ENCODE peak calls at places on chromosomes 3 and 15, in six cellular contexts. One of them, this sample, is unnamed. For H3K27me3 and H3K9me3, the result is how much of the 10 kb centered on the place peaks cover.

GRCh38 chr15:70095387-70096214 is 2.1 kb downstream of the TLE3 start:
- DNase-seq in upper lobe of right lung: peak
- DNase-seq in neural progenitor cell: peak
- DNase-seq in cardiac muscle cell: peak
- DNase-seq in heart left ventricle: peak
- DNase-seq in esophagus squamous epithelium: no peak
- DNase-seq in this sample: no peak

GRCh38 chr3:87128006-87128405 is 99.1 kb upstream of the CHMP2B start:
- DNase-seq in neural progenitor cell: no peak
- DNase-seq in esophagus squamous epithelium: no peak
- DNase-seq in cardiac muscle cell: no peak
- DNase-seq in heart left ventricle: no peak
- DNase-seq in upper lobe of right lung: no peak
- DNase-seq in this sample: no peak

GRCh38 chr3:120730576-120731542 is 11.5 kb downstream of the RABL3 start:
- DNase-seq in esophagus squamous epithelium: no peak
- DNase-seq in upper lobe of right lung: no peak
- DNase-seq in cardiac muscle cell: no peak
- DNase-seq in heart left ventricle: no peak
- DNase-seq in neural progenitor cell: no peak
- DNase-seq in this sample: no peak

GRCh38 chr3:175746308-175746707 is 887.2 kb downstream of the NAALADL2 start:
- DNase-seq in cardiac muscle cell: no peak
- DNase-seq in heart left ventricle: no peak
- DNase-seq in esophagus squamous epithelium: no peak
- DNase-seq in upper lobe of right lung: no peak
- DNase-seq in neural progenitor cell: no peak
- DNase-seq in this sample: no peak

GRCh38 chr3:55468251-55468650 is 18.9 kb downstream of the WNT5A start:
- DNase-seq in esophagus squamous epithelium: no peak
- DNase-seq in neural progenitor cell: no peak
- DNase-seq in heart left ventricle: no peak
- DNase-seq in upper lobe of right lung: no peak
- DNase-seq in cardiac muscle cell: no peak
- DNase-seq in this sample: no peak

GRCh38 chr3:197599089-197599765 is 43.5 kb upstream of the BDH1 start:
- DNase-seq in upper lobe of right lung: peak
- DNase-seq in esophagus squamous epithelium: no peak
- DNase-seq in heart left ventricle: peak
- DNase-seq in neural progenitor cell: peak
- DNase-seq in cardiac muscle cell: peak
- DNase-seq in this sample: no peak

GRCh38 chr15:70146771-70147170 is 49.1 kb upstream of the TLE3 start:
- DNase-seq in upper lobe of right lung: no peak
- DNase-seq in neural progenitor cell: no peak
- DNase-seq in cardiac muscle cell: no peak
- DNase-seq in heart left ventricle: no peak
- DNase-seq in esophagus squamous epithelium: no peak
- DNase-seq in this sample: no peak

GRCh38 chr3:18302517-18302916 is 122.6 kb downstream of the SATB1 start:
- DNase-seq in upper lobe of right lung: no peak
- DNase-seq in esophagus squamous epithelium: no peak
- DNase-seq in neural progenitor cell: no peak
- DNase-seq in heart left ventricle: no peak
- DNase-seq in cardiac muscle cell: no peak
- DNase-seq in this sample: no peak

GRCh38 chr3:179452166-179452544 is 885 bp upstream of the GNB4 start:
- DNase-seq in esophagus squamous epithelium: no peak
- DNase-seq in cardiac muscle cell: peak
- DNase-seq in heart left ventricle: no peak
- DNase-seq in neural progenitor cell: no peak
- DNase-seq in upper lobe of right lung: no peak
- DNase-seq in this sample: no peak

GRCh38 chr3:144272715-144273114 is 301.1 kb downstream of the DIPK2A start:
- DNase-seq in heart left ventricle: no peak
- DNase-seq in esophagus squamous epithelium: no peak
- DNase-seq in cardiac muscle cell: no peak
- DNase-seq in neural progenitor cell: no peak
- DNase-seq in upper lobe of right lung: no peak
- DNase-seq in this sample: no peak

GRCh38 chr15:29682781-29683180 is 139.5 kb downstream of the TJP1 start:
- DNase-seq in neural progenitor cell: no peak
- DNase-seq in heart left ventricle: no peak
- DNase-seq in cardiac muscle cell: no peak
- DNase-seq in esophagus squamous epithelium: no peak
- DNase-seq in upper lobe of right lung: no peak
- DNase-seq in this sample: no peak

GRCh38 chr3:54515439-54516213 is 393.3 kb downstream of the CACNA2D3 start:
- DNase-seq in neural progenitor cell: no peak
- DNase-seq in esophagus squamous epithelium: no peak
- DNase-seq in upper lobe of right lung: no peak
- DNase-seq in heart left ventricle: no peak
- DNase-seq in cardiac muscle cell: no peak
- DNase-seq in this sample: no peak

GRCh38 chr15:63043391-63044076 is 987 bp downstream of the TPM1 start:
- DNase-seq in neural progenitor cell: peak
- DNase-seq in heart left ventricle: peak
- DNase-seq in cardiac muscle cell: no peak
- DNase-seq in upper lobe of right lung: peak
- DNase-seq in esophagus squamous epithelium: no peak
- DNase-seq in this sample: no peak

GRCh38 chr3:105730973-105731372 is 137.8 kb downstream of the CBLB start:
- DNase-seq in heart left ventricle: no peak
- DNase-seq in cardiac muscle cell: no peak
- DNase-seq in upper lobe of right lung: no peak
- DNase-seq in esophagus squamous epithelium: no peak
- DNase-seq in neural progenitor cell: no peak
- DNase-seq in this sample: no peak

GRCh38 chr3:152352559-152352958 is 83.8 kb downstream of the MBNL1 start:
- DNase-seq in neural progenitor cell: peak
- DNase-seq in heart left ventricle: no peak
- DNase-seq in esophagus squamous epithelium: no peak
- DNase-seq in upper lobe of right lung: no peak
- DNase-seq in cardiac muscle cell: no peak
- DNase-seq in this sample: no peak

GRCh38 chr3:94647131-94647530 is 584.3 kb downstream of the NSUN3 start:
- DNase-seq in heart left ventricle: no peak
- DNase-seq in neural progenitor cell: no peak
- DNase-seq in cardiac muscle cell: no peak
- DNase-seq in esophagus squamous epithelium: no peak
- DNase-seq in upper lobe of right lung: no peak
- DNase-seq in this sample: no peak

GRCh38 chr3:64732570-64732969 is 44.8 kb upstream of the ADAMTS9 start:
- DNase-seq in heart left ventricle: no peak
- DNase-seq in esophagus squamous epithelium: no peak
- DNase-seq in upper lobe of right lung: no peak
- DNase-seq in cardiac muscle cell: no peak
- DNase-seq in neural progenitor cell: no peak
- DNase-seq in this sample: no peak

GRCh38 chr3:150367771-150368170 is 40.3 kb upstream of the TSC22D2 start:
- DNase-seq in heart left ventricle: no peak
- DNase-seq in neural progenitor cell: no peak
- DNase-seq in cardiac muscle cell: no peak
- DNase-seq in upper lobe of right lung: no peak
- DNase-seq in esophagus squamous epithelium: no peak
- DNase-seq in this sample: no peak

GRCh38 chr3:13669457-13669856 is 120.5 kb downstream of the FBLN2 start:
- DNase-seq in heart left ventricle: no peak
- DNase-seq in neural progenitor cell: no peak
- DNase-seq in esophagus squamous epithelium: no peak
- DNase-seq in upper lobe of right lung: no peak
- DNase-seq in cardiac muscle cell: no peak
- DNase-seq in this sample: no peak

GRCh38 chr3:13674538-13675185 is 125.7 kb downstream of the FBLN2 start:
- DNase-seq in neural progenitor cell: no peak
- DNase-seq in cardiac muscle cell: no peak
- DNase-seq in esophagus squamous epithelium: no peak
- DNase-seq in heart left ventricle: no peak
- DNase-seq in upper lobe of right lung: no peak
- DNase-seq in this sample: no peak

GRCh38 chr3:13670292-13670691 is 121.4 kb downstream of the FBLN2 start:
- DNase-seq in upper lobe of right lung: no peak
- DNase-seq in heart left ventricle: no peak
- DNase-seq in neural progenitor cell: no peak
- DNase-seq in cardiac muscle cell: no peak
- DNase-seq in esophagus squamous epithelium: no peak
- DNase-seq in this sample: no peak

GRCh38 chr3:13673207-13673606 is 124.3 kb downstream of the FBLN2 start:
- DNase-seq in heart left ventricle: no peak
- DNase-seq in neural progenitor cell: no peak
- DNase-seq in cardiac muscle cell: no peak
- DNase-seq in esophagus squamous epithelium: no peak
- DNase-seq in upper lobe of right lung: no peak
- DNase-seq in this sample: no peak

GRCh38 chr3:13671536-13672233 is 122.8 kb downstream of the FBLN2 start:
- DNase-seq in cardiac muscle cell: no peak
- DNase-seq in neural progenitor cell: no peak
- DNase-seq in esophagus squamous epithelium: no peak
- DNase-seq in heart left ventricle: no peak
- DNase-seq in upper lobe of right lung: no peak
- DNase-seq in this sample: no peak
- H3K27ac ChIP-seq in cardiac muscle cell: no peak
- H3K27ac ChIP-seq in neural progenitor cell: no peak
- H3K27ac ChIP-seq in esophagus squamous epithelium: no peak
- H3K27ac ChIP-seq in heart left ventricle: no peak
- H3K27ac ChIP-seq in upper lobe of right lung: no peak
- H3K27ac ChIP-seq in this sample: no peak

DNA sequence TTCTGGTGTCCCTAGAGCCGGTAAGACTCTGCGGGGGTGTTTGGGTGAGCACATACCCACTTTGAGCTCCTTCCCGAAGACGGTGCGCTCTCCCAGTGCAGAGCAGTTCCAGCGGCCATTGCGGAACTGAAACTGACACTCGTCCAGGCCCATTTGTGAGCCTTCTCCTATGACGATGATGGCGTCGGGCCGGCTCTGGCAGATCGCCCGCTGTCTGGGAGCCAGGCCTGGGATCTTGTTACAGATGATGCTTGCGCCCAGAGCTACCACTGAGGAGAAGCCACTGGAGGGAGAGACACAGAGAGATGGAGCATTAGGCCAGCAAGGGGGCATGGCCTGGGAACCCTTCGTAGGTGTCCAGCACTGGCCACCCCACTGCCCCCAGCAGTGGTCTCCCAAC is 5.0 kb downstream of the WNT7A start:
- DNase-seq in upper lobe of right lung: no peak
- DNase-seq in esophagus squamous epithelium: no peak
- DNase-seq in heart left ventricle: no peak
- DNase-seq in neural progenitor cell: no peak
- DNase-seq in cardiac muscle cell: no peak
- DNase-seq in this sample: no peak
- H3K27me3 ChIP-seq in upper lobe of right lung: under half
- H3K27me3 ChIP-seq in esophagus squamous epithelium: half or more
- H3K27me3 ChIP-seq in heart left ventricle: under half
- H3K27me3 ChIP-seq in neural progenitor cell: half or more
- H3K27me3 ChIP-seq in cardiac muscle cell: half or more
- H3K27me3 ChIP-seq in this sample: under half

GRCh38 chr15:50891159-50891558 is 17.3 kb upstream of the AP4E1 start:
- DNase-seq in heart left ventricle: no peak
- DNase-seq in esophagus squamous epithelium: no peak
- DNase-seq in cardiac muscle cell: no peak
- DNase-seq in neural progenitor cell: no peak
- DNase-seq in upper lobe of right lung: no peak
- DNase-seq in this sample: no peak
- H3K9me3 ChIP-seq in heart left ventricle: under half
- H3K9me3 ChIP-seq in esophagus squamous epithelium: under half
- H3K9me3 ChIP-seq in cardiac muscle cell: under half
- H3K9me3 ChIP-seq in neural progenitor cell: under half
- H3K9me3 ChIP-seq in upper lobe of right lung: under half
- H3K9me3 ChIP-seq in this sample: under half

GRCh38 chr15:99174567-99174966 is 69.7 kb downstream of the SYNM start:
- DNase-seq in upper lobe of right lung: no peak
- DNase-seq in cardiac muscle cell: peak
- DNase-seq in heart left ventricle: peak
- DNase-seq in neural progenitor cell: no peak
- DNase-seq in esophagus squamous epithelium: no peak
- DNase-seq in this sample: no peak
- H3K27ac ChIP-seq in upper lobe of right lung: no peak
- H3K27ac ChIP-seq in cardiac muscle cell: peak
- H3K27ac ChIP-seq in heart left ventricle: peak
- H3K27ac ChIP-seq in neural progenitor cell: no peak
- H3K27ac ChIP-seq in esophagus squamous epithelium: peak
- H3K27ac ChIP-seq in this sample: no peak